ENCODE peak calls at places on chromosomes 6 and 20, in four cellular contexts. X, Y, E and W are unnamed samples.

GRCh38 chr20:33862709-33863403 is 51.7 kb downstream of the CHMP4B start:
- DNase-seq in X (no peak), Y (peak; percentile 74), E (peak; percentile 77), W (peak; percentile 85)

GRCh38 chr6:95576621-95577316 is 566 bp upstream of the MANEA start:
- DNase-seq in X (peak; percentile 46), Y (peak; percentile 46), E (no peak), W (no peak)

GRCh38 chr6:118882314-118882905 is 11.5 kb upstream of the ASF1A start:
- DNase-seq in X (no peak), Y (no peak), E (no peak), W (no peak)

GRCh38 chr20:21381619-21382018 is 15.7 kb downstream of the NKX2-4 start:
- DNase-seq in X (no peak), Y (no peak), E (no peak), W (no peak)

GRCh38 chr20:48594533-48594932 is 233.3 kb downstream of the PREX1 start:
- DNase-seq in X (no peak), Y (no peak), E (no peak), W (peak; percentile 56)

GRCh38 chr20:39897058-39897457 is 792.0 kb downstream of the MAFB start:
- DNase-seq in X (peak; percentile 91), Y (peak; percentile 93), E (no peak), W (no peak)

GRCh38 chr20:38812182-38812581 is 6.7 kb downstream of the PPP1R16B start:
- DNase-seq in X (no peak), Y (no peak), E (no peak), W (peak; percentile 13)

GRCh38 chr6:131787955-131788712 is 19.7 kb upstream of the ENPP1 start:
- DNase-seq in X (no peak), Y (peak; percentile 64), E (no peak), W (no peak)

GRCh38 chr6:166237611-166238010 is 70.0 kb upstream of the TBXT start:
- DNase-seq in X (no peak), Y (peak; percentile 43), E (no peak), W (no peak)

GRCh38 chr20:14142171-14142570 is 146.9 kb downstream of the MACROD2 start:
- DNase-seq in X (peak; percentile 63), Y (peak; percentile 62), E (no peak), W (no peak)

GRCh38 chr20:16575390-16576140 is 2.3 kb upstream of the KIF16B start:
- DNase-seq in X (no peak), Y (no peak), E (no peak), W (no peak)

GRCh38 chr20:9886227-9886626 is 47.4 kb upstream of the PAK5 start:
- DNase-seq in X (peak; percentile 16), Y (peak; percentile 2), E (no peak), W (no peak)

GRCh38 chr20:37411408-37412306 is 65.7 kb downstream of the SRC start:
- DNase-seq in X (no peak), Y (peak; percentile 36), E (no peak), W (peak; percentile 75)

GRCh38 chr20:64049060-64049886 is at the start of gene SOX18:
- DNase-seq in X (no peak), Y (peak; percentile 66), E (no peak), W (no peak)

GRCh38 chr6:161406633-161407032 is 132.8 kb upstream of the AGPAT4 start:
- DNase-seq in X (peak; percentile 96), Y (peak; percentile 82), E (no peak), W (no peak)

GRCh38 chr6:121093928-121094327 is 240.4 kb downstream of the TBC1D32 start:
- DNase-seq in X (peak; percentile 25), Y (peak; percentile 54), E (no peak), W (no peak)

GRCh38 chr6:73513496-73513854 is 7.4 kb downstream of the EEF1A1 start:
- DNase-seq in X (peak; percentile 57), Y (peak; percentile 36), E (no peak), W (no peak)

GRCh38 chr6:39362487-39362865 is 40.0 kb upstream of the KCNK16 start:
- DNase-seq in X (peak; percentile 1), Y (peak; percentile 70), E (no peak), W (no peak)

GRCh38 chr20:35368616-35369423 is 43.0 kb downstream of the UQCC1 start:
- DNase-seq in X (no peak), Y (peak; percentile 14), E (no peak), W (no peak)

GRCh38 chr20:19498756-19499155 is 259.3 kb upstream of the RIN2 start:
- DNase-seq in X (no peak), Y (no peak), E (no peak), W (no peak)

GRCh38 chr6:33315753-33316602 is 1.6 kb downstream of the ZBTB22 start:
- DNase-seq in X (no peak), Y (no peak), E (no peak), W (no peak)

GRCh38 chr6:77401231-77401630 is 62.1 kb downstream of the HTR1B start:
- DNase-seq in X (peak; percentile 79), Y (peak; percentile 1), E (no peak), W (no peak)

GRCh38 chr6:324729-325125 is 32.4 kb downstream of the DUSP22 start:
- DNase-seq in X (no peak), Y (no peak), E (peak; percentile 70), W (peak; percentile 67)

GRCh38 chr6:90411292-90411781 is 114.7 kb upstream of the BACH2 start:
- DNase-seq in X (peak; percentile 100), Y (no peak), E (no peak), W (peak; percentile 94)

GRCh38 chr6:41504526-41505021 is 41.6 kb upstream of the FOXP4 start:
- DNase-seq in X (no peak), Y (peak; percentile 16), E (no peak), W (no peak)

GRCh38 chr20:46174469-46175126 is 56.5 kb downstream of the CD40 start:
- DNase-seq in X (peak; percentile 17), Y (peak; percentile 68), E (peak; percentile 85), W (no peak)

GRCh38 chr20:63810730-63811490 is 20.2 kb downstream of the ZBTB46 start:
- DNase-seq in X (no peak), Y (no peak), E (no peak), W (peak; percentile 83)

GRCh38 chr6:29964553-29964903 is 22.2 kb downstream of the HLA-A start:
- DNase-seq in X (no peak), Y (no peak), E (no peak), W (no peak)

GRCh38 chr6:115773741-115774140 is 286.9 kb downstream of the FRK start:
- DNase-seq in X (no peak), Y (no peak), E (no peak), W (no peak)

DNA sequence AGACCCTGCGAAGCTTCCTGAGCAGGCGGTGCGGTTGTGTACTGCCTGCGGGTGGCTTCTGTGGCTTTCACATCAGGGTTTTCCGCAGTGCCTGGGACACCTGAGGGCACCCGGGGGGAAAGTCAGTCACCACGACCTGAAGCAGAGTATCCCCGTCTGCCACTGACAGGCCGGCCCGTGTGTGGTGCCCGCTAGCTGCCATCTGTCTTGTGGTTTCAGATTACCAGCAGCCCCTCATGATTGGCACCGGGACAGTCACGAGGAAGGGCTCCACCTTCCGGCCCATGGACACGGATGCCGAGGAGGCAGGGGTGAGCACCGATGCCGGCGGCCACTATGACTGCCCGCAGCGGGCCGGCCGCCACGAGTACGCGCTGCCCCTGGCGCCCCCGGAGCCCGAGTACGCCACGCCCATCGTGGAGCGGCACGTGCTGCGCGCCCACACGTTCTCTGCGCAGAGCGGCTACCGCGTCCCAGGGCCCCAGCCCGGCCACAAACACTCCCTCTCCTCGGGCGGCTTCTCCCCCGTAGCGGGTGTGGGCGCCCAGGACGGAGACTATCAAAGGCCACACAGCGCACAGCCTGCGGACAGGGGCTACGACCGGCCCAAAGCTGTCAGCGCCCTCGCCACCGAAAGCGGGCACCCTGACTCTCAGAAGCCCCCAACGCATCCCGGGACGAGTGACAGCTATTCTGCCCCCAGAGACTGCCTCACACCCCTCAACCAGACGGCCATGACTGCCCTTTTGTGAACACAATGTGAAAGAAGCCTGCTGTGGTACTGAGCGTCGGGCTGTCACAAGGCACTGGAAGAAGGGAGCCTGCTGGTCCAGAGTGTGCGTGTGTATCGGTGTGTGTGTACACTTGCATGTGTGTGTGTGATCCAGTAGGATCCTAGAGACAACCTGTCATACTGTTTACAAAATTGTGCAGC is 54.4 kb downstream of the GOPC start:
- DNase-seq in X (no peak), Y (no peak), E (peak; percentile 65), W (no peak)
- H3K27ac ChIP-seq in X (no peak overlapping the region), Y (no peak overlapping the region), E (peak overlapping the region; percentile 15), W (peak overlapping the region; percentile 95)

DNA sequence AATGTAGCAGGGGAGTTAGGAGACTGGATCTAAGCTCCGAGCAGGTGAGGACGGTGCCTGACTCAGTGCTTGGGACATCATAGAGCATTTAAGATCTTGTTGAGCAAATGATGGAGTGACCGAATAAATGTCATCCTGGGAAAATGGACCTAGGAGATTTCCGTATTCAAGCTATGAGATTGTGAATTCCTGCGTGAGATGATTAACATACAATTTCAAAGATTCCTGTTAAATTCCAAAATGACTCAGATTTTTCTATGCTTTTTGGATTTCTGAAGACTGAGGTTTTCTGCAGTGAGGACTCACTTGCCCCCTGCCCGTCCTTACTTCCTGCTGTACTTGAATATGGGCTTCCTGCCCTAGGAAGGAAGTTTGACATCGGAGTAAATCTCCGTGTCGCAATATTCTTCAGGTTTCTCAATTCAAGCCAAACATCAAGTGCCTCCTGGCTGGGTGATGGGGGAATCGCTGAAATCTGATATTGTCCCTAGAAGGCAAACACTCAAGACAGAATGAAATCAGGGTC is 5.2 kb downstream of the SYTL3 start:
- DNase-seq in X (no peak), Y (peak; percentile 89), E (peak; percentile 29), W (no peak)
- H3K27ac ChIP-seq in X (no peak overlapping the region), Y (peak overlapping the region; percentile 99), E (peak overlapping the region; percentile 61), W (peak overlapping the region; percentile 48)

GRCh38 chr6:12033770-12034169 is 21.7 kb downstream of the HIVEP1 start:
- DNase-seq in X (peak; percentile 84), Y (peak; percentile 39), E (no peak), W (no peak)
- H3K27ac ChIP-seq in X (no peak overlapping the region), Y (no peak overlapping the region), E (no peak overlapping the region), W (peak overlapping the region; percentile 64)

GRCh38 chr6:154542747-154543146 is 32.3 kb upstream of the CNKSR3 start:
- DNase-seq in X (no peak), Y (no peak), E (no peak), W (no peak)

GRCh38 chr6:154550778-154551177 is 40.3 kb upstream of the CNKSR3 start:
- DNase-seq in X (no peak), Y (no peak), E (no peak), W (no peak)

GRCh38 chr6:154543638-154544037 is 33.2 kb upstream of the CNKSR3 start:
- DNase-seq in X (no peak), Y (no peak), E (no peak), W (no peak)

GRCh38 chr6:154549179-154549578 is 38.7 kb upstream of the CNKSR3 start:
- DNase-seq in X (no peak), Y (no peak), E (no peak), W (no peak)

DNA sequence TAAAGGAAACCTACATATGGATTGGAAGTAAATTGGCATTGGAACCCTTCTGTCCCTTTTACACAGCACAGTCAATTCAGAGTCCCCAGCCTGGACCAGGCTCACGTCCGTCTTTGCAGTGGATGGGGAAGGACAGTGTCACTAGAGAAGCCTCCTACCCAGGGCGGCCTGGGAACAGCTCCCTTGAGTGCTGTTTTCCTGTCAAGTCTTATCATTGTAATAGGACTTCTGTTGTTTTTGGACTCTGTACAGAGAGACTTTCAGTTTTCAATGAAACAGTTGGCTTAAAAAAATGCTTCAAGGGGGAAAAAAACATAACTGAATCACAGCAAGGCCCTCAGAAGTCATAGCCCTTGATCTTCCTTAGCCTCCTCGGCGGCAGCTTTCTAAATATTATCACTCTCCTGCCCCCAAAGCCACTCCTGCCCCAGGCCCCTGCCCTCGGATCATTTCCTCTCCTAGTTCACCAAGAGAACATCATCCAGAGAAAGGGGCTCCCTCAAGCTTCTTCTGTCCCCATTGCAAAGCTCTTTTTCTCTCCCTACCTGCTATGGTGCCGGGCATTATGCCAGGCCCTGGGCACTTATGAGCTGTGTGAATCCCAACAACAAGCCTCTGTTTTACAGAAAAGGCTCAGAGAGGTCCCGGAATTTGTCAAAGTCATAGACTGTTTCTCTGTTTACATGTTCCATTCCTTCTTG is 37.8 kb upstream of the CNKSR3 start:
- DNase-seq in X (no peak), Y (no peak), E (no peak), W (no peak)
- H3K27ac ChIP-seq in X (no peak overlapping the region), Y (no peak overlapping the region), E (no peak overlapping the region), W (no peak overlapping the region)